ENCODE peak calls at places on chromosomes 4 and X, in four cellular contexts. One of them, this sample, is unnamed.

GRCh38 chr4:168551211-168551610 is 54.4 kb downstream of the PALLD start:
- DNase-seq in endodermal cell: no peak
- DNase-seq in foreskin fibroblast: no peak
- DNase-seq in heart left ventricle: no peak
- DNase-seq in this sample: no peak

GRCh38 chrX:5176766-5177165 is 1051.9 kb downstream of the NLGN4X start:
- DNase-seq in foreskin fibroblast: no peak
- DNase-seq in endodermal cell: no peak
- DNase-seq in heart left ventricle: no peak
- DNase-seq in this sample: no peak

GRCh38 chr4:6134612-6135220 is 65.6 kb downstream of the JAKMIP1 start:
- DNase-seq in foreskin fibroblast: no peak
- DNase-seq in heart left ventricle: no peak
- DNase-seq in endodermal cell: no peak
- DNase-seq in this sample: no peak

GRCh38 chrX:143500751-143501150 is 16.5 kb downstream of the SPANXN3 start:
- DNase-seq in foreskin fibroblast: no peak
- DNase-seq in endodermal cell: no peak
- DNase-seq in heart left ventricle: no peak
- DNase-seq in this sample: no peak

GRCh38 chr4:52983563-52984303 is 121.6 kb downstream of the RASL11B start:
- DNase-seq in endodermal cell: no peak
- DNase-seq in heart left ventricle: no peak
- DNase-seq in foreskin fibroblast: no peak
- DNase-seq in this sample: peak

GRCh38 chr4:110510282-110510681 is 34.3 kb downstream of the ENPEP start:
- DNase-seq in endodermal cell: no peak
- DNase-seq in foreskin fibroblast: no peak
- DNase-seq in heart left ventricle: no peak
- DNase-seq in this sample: no peak

GRCh38 chrX:129877401-129877800 is 28.6 kb upstream of the UTP14A start:
- DNase-seq in endodermal cell: no peak
- DNase-seq in heart left ventricle: no peak
- DNase-seq in foreskin fibroblast: no peak
- DNase-seq in this sample: no peak

GRCh38 chrX:68991691-68992345 is 163.0 kb downstream of the EFNB1 start:
- DNase-seq in heart left ventricle: no peak
- DNase-seq in foreskin fibroblast: no peak
- DNase-seq in endodermal cell: no peak
- DNase-seq in this sample: no peak

GRCh38 chr4:128550060-128550459 is 259.4 kb upstream of the JADE1 start:
- DNase-seq in heart left ventricle: no peak
- DNase-seq in foreskin fibroblast: no peak
- DNase-seq in endodermal cell: no peak
- DNase-seq in this sample: no peak

GRCh38 chr4:128549636-128550035 is 259.9 kb upstream of the JADE1 start:
- DNase-seq in heart left ventricle: no peak
- DNase-seq in endodermal cell: no peak
- DNase-seq in foreskin fibroblast: no peak
- DNase-seq in this sample: no peak

GRCh38 chr4:128551280-128551679 is 258.2 kb upstream of the JADE1 start:
- DNase-seq in endodermal cell: no peak
- DNase-seq in heart left ventricle: no peak
- DNase-seq in foreskin fibroblast: no peak
- DNase-seq in this sample: no peak

GRCh38 chr4:128556756-128557155 is 252.7 kb upstream of the JADE1 start:
- DNase-seq in foreskin fibroblast: no peak
- DNase-seq in heart left ventricle: no peak
- DNase-seq in endodermal cell: no peak
- DNase-seq in this sample: no peak

GRCh38 chr4:128553665-128554515 is 255.6 kb upstream of the JADE1 start:
- DNase-seq in foreskin fibroblast: no peak
- DNase-seq in endodermal cell: no peak
- DNase-seq in heart left ventricle: no peak
- DNase-seq in this sample: no peak
- H3K4me3 ChIP-seq in foreskin fibroblast: peak
- H3K4me3 ChIP-seq in endodermal cell: no peak
- H3K4me3 ChIP-seq in heart left ventricle: peak
- H3K4me3 ChIP-seq in this sample: no peak

GRCh38 chrX:135416546-135416945 is 5.2 kb upstream of the SMIM10L2A start:
- DNase-seq in foreskin fibroblast: no peak
- DNase-seq in endodermal cell: no peak
- DNase-seq in heart left ventricle: no peak
- DNase-seq in this sample: no peak
- H3K4me3 ChIP-seq in foreskin fibroblast: no peak
- H3K4me3 ChIP-seq in endodermal cell: no peak
- H3K4me3 ChIP-seq in heart left ventricle: no peak
- H3K4me3 ChIP-seq in this sample: no peak

GRCh38 chr4:133131829-133132485 is 17.1 kb upstream of the PCDH10 start:
- DNase-seq in endodermal cell: no peak
- DNase-seq in foreskin fibroblast: no peak
- DNase-seq in heart left ventricle: no peak
- DNase-seq in this sample: no peak
- H3K4me3 ChIP-seq in endodermal cell: peak
- H3K4me3 ChIP-seq in foreskin fibroblast: no peak
- H3K4me3 ChIP-seq in heart left ventricle: no peak
- H3K4me3 ChIP-seq in this sample: no peak

GRCh38 chrX:44896566-44897186 is 23.7 kb downstream of the KDM6A start:
- DNase-seq in heart left ventricle: no peak
- DNase-seq in foreskin fibroblast: no peak
- DNase-seq in endodermal cell: no peak
- DNase-seq in this sample: no peak
- H3K4me3 ChIP-seq in heart left ventricle: no peak
- H3K4me3 ChIP-seq in foreskin fibroblast: no peak
- H3K4me3 ChIP-seq in endodermal cell: no peak
- H3K4me3 ChIP-seq in this sample: no peak

GRCh38 chr4:99563310-99564186 is at the start of gene TRMT10A:
- DNase-seq in endodermal cell: peak
- DNase-seq in heart left ventricle: peak
- DNase-seq in foreskin fibroblast: peak
- DNase-seq in this sample: peak

DNA sequence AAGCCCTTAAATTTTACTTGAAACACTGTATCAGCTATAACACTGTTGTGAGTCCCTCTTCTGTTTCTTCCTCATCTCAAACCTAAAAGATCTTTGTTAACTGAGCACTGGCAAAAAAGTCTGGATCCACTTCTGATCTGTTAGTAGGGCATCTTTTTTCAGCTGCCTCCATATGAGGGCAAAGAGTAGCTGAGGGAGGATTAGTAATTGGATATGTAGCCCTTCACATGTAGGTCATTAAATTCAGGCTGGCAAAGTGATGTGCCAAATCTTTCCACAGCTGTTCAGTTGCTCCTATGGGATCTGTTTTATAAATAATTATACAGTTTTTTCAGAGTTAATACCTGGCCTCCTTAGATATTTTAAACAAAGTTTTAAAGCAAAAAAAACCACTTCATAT is 1.1 kb upstream of the TRMT10A start:
- DNase-seq in heart left ventricle: no peak
- DNase-seq in foreskin fibroblast: no peak
- DNase-seq in endodermal cell: no peak
- DNase-seq in this sample: no peak
- H3K4me3 ChIP-seq in heart left ventricle: no peak
- H3K4me3 ChIP-seq in foreskin fibroblast: no peak
- H3K4me3 ChIP-seq in endodermal cell: no peak
- H3K4me3 ChIP-seq in this sample: peak

DNA sequence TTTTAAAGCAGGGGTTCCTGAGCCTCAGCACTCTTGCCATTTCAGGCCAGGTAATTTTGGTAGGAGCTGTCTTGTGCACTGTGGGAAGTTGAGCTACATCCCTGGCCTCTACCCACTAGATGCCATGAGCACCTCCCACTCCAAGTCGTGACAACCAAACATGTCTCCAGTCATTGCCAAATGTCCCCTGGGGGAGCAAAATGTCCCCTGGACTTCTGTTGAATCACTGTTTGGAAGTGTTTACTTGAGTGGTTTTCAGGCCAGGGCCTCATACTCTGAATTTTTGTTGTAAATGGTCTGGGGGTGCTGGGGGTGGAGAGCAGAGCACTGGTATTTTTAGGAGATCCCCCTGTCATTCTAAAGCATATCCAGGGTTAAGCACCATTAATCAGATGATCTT is 3.2 kb downstream of the PDK3 start:
- DNase-seq in heart left ventricle: no peak
- DNase-seq in endodermal cell: no peak
- DNase-seq in foreskin fibroblast: no peak
- DNase-seq in this sample: no peak
- H3K4me3 ChIP-seq in heart left ventricle: no peak
- H3K4me3 ChIP-seq in endodermal cell: no peak
- H3K4me3 ChIP-seq in foreskin fibroblast: no peak
- H3K4me3 ChIP-seq in this sample: no peak

GRCh38 chr4:181968371-181968770 is 274.8 kb upstream of the TENM3 start:
- DNase-seq in foreskin fibroblast: no peak
- DNase-seq in endodermal cell: no peak
- DNase-seq in heart left ventricle: no peak
- DNase-seq in this sample: no peak
- H3K4me3 ChIP-seq in foreskin fibroblast: no peak
- H3K4me3 ChIP-seq in endodermal cell: no peak
- H3K4me3 ChIP-seq in heart left ventricle: no peak
- H3K4me3 ChIP-seq in this sample: no peak

GRCh38 chrX:22060451-22060940 is 28.4 kb downstream of the PHEX start:
- DNase-seq in heart left ventricle: no peak
- DNase-seq in endodermal cell: no peak
- DNase-seq in foreskin fibroblast: no peak
- DNase-seq in this sample: no peak
- H3K4me3 ChIP-seq in heart left ventricle: no peak
- H3K4me3 ChIP-seq in endodermal cell: no peak
- H3K4me3 ChIP-seq in foreskin fibroblast: no peak
- H3K4me3 ChIP-seq in this sample: no peak